ENCODE peak calls at places on chromosomes 6 and 20, in seven cellular contexts. N is transverse colon; F is HepG2; R is T-helper 17 cell; V is stomach; J is PC-3; M is CD8-positive, alpha-beta memory T cell. E is an unnamed sample.
A peak's percentile ranks its signal among the peaks of the same experiment; 100 is the strongest.

GRCh38 chr6:159788276-159788675 is 1.1 kb downstream of the TCP1 start:
- DNase-seq in F (no peak), N (no peak), J (no peak), M (peak; percentile 49), R (no peak), V (no peak), E (peak; percentile 60)

GRCh38 chr6:129100164-129100563 is 217.2 kb downstream of the LAMA2 start:
- DNase-seq in M (no peak), N (no peak), R (no peak), V (no peak), F (no peak), J (no peak), E (no peak)

GRCh38 chr6:54238407-54238806 is 69.8 kb upstream of the TINAG start:
- DNase-seq in N (no peak), R (no peak), M (no peak), V (no peak), F (no peak), J (peak; percentile 14), E (no peak)

GRCh38 chr6:138031850-138032249 is 75.4 kb downstream of the PERP start:
- DNase-seq in M (no peak), R (no peak), F (no peak), J (peak; percentile 27), V (no peak), N (no peak), E (no peak)

GRCh38 chr20:46350201-46350985 is 42.1 kb upstream of the CDH22 start:
- DNase-seq in F (no peak), J (peak; percentile 40), V (no peak), R (no peak), N (peak; percentile 37), M (no peak), E (no peak)

GRCh38 chr20:5400164-5400762 is 83.5 kb upstream of the PROKR2 start:
- DNase-seq in M (no peak), R (no peak), V (no peak), J (peak; percentile 37), F (peak; percentile 35), N (no peak), E (peak; percentile 52)

GRCh38 chr20:5980720-5981119 is 30.3 kb downstream of the MCM8 start:
- DNase-seq in R (no peak), M (no peak), F (no peak), N (no peak), V (no peak), J (no peak), E (no peak)

GRCh38 chr6:163513003-163513402 is 98.5 kb downstream of the QKI start:
- DNase-seq in M (no peak), V (no peak), R (no peak), N (no peak), F (no peak), J (no peak), E (no peak)

GRCh38 chr6:134739299-134740090 is 210.4 kb downstream of the ALDH8A1 start:
- DNase-seq in M (no peak), V (no peak), J (no peak), F (no peak), N (no peak), R (no peak), E (no peak)

GRCh38 chr6:156345700-156346099 is 431.5 kb upstream of the ARID1B start:
- DNase-seq in V (no peak), M (no peak), N (no peak), F (no peak), R (no peak), J (no peak), E (no peak)

DNA sequence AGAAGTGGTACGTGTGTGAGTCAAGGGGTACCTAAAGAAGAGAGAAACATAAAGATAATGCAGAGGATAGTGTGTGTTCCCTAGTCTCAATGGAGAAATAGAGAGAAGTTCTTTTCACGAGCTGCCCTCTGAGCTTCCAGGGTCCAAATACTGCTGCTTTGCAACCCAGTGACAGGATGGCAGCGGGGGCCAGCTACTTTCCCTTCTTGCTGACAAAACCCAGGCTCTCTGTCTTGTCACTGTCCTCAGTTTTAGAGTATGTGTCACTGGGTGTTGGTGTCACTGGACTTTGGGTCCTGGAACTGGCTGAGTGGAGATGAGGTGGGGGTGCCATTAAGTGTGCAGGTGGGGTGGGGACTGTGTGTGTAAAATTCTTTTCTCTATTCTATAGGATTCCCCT is 265.6 kb downstream of the CDC5L start:
- DNase-seq in F (no peak), M (no peak), J (no peak), R (no peak), V (no peak), N (no peak), E (no peak)
- H3K9me3 ChIP-seq in F (no peaks in the 10 kb centered on the region), M (no peaks in the 10 kb centered on the region), J (no peaks in the 10 kb centered on the region), R (no peaks in the 10 kb centered on the region), V (no peaks in the 10 kb centered on the region), N (no peaks in the 10 kb centered on the region), E (no peaks in the 10 kb centered on the region)

GRCh38 chr20:59737073-59737691 is 132.8 kb downstream of the PHACTR3 start:
- DNase-seq in V (no peak), F (no peak), R (no peak), J (no peak), N (no peak), M (no peak), E (no peak)
- H3K9me3 ChIP-seq in V (no peaks in the 10 kb centered on the region), F (no peaks in the 10 kb centered on the region), R (no peaks in the 10 kb centered on the region), J (no peaks in the 10 kb centered on the region), N (no peaks in the 10 kb centered on the region), M (no peaks in the 10 kb centered on the region), E (no peaks in the 10 kb centered on the region)

DNA sequence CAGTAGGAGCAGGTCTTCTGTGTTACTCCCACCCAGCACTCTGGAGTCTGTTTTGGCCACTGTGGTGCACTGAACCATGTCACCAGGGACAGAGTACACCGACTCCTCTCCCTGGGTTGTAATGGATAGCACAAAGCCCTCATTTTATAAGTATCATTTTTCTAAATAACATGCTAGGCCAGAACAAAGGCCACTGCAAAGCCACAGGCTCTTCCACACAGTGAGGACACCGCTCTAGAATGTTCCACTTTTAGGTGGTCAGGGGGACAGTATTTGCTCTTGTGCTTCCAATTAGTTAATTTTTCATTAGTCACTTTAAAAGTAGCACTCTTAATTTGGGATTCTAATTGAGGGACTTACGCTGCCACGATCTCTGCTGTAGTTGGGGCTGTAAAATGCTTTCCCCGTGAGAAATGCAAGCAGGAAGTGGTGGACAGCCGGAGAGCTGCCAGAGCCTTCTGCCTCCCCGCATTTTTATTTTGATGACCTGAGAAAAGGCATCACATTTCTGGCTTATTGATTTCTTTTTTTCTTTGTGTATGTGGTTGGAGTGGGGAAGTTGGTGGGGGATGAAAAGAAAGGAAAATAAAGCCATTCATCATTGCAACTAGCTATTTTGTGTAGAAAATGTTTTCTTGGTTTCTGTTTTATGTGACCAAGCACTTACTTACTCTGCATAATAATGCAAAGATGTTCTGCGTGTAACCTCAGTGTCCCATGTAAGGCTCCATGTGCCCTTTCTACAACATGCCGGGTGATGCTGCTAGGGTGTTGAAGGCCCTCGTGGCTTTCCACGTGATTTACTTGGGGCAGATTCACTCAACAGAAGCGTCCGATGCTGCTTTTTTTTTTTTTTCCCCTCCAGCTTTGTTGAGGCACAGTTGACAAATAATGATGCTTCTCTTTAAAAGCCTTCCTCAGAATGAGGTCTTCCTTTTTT is 195.9 kb downstream of the SASH1 start:
- DNase-seq in R (no peak), J (no peak), M (no peak), F (no peak), N (no peak), V (no peak), E (no peak)
- H3K9me3 ChIP-seq in R (no peaks in the 10 kb centered on the region), J (no peaks in the 10 kb centered on the region), M (no peaks in the 10 kb centered on the region), F (no peaks in the 10 kb centered on the region), N (no peaks in the 10 kb centered on the region), V (no peaks in the 10 kb centered on the region), E (no peaks in the 10 kb centered on the region)

GRCh38 chr6:37487891-37488290 is 11.8 kb downstream of the CCDC167 start:
- DNase-seq in M (peak; percentile 16), V (no peak), R (no peak), J (no peak), N (no peak), F (no peak), E (no peak)
- H3K9me3 ChIP-seq in M (no peaks in the 10 kb centered on the region), V (no peaks in the 10 kb centered on the region), R (no peaks in the 10 kb centered on the region), J (no peaks in the 10 kb centered on the region), N (no peaks in the 10 kb centered on the region), F (no peaks in the 10 kb centered on the region), E (no peaks in the 10 kb centered on the region)

DNA sequence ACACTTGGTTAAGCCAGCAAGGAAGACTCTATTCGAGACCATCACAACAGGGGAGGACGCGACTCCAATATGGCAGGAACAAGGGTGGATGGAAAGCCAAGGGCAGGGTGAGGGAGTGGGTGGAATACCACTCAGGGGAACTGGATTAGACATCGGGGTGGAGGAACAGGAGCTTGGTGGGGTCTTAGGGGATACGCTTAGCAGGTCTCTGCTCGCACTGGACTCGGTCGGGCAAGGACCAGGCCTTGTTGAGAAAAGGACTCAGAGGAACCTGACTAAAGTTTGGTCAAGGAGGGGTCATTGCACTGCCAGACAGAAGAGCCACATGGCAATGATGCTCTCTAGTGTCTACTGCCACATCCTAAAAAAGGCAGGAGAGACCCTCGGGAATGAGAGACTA is 10.5 kb downstream of the DUSP22 start:
- DNase-seq in J (no peak), R (no peak), V (no peak), F (no peak), M (no peak), N (no peak), E (no peak)
- H3K9me3 ChIP-seq in J (no peaks in the 10 kb centered on the region), R (no peaks in the 10 kb centered on the region), V (no peaks in the 10 kb centered on the region), F (no peaks in the 10 kb centered on the region), M (no peaks in the 10 kb centered on the region), N (no peaks in the 10 kb centered on the region), E (no peaks in the 10 kb centered on the region)

GRCh38 chr20:24863356-24863755 is 85.7 kb upstream of the CST7 start:
- DNase-seq in V (no peak), F (no peak), J (no peak), N (no peak), M (no peak), R (no peak), E (no peak)

GRCh38 chr20:24859539-24859938 is 89.5 kb upstream of the CST7 start:
- DNase-seq in J (no peak), F (no peak), M (no peak), N (no peak), R (no peak), V (no peak), E (no peak)

GRCh38 chr20:24862186-24862585 is 86.9 kb upstream of the CST7 start:
- DNase-seq in V (no peak), J (no peak), F (no peak), M (no peak), R (no peak), N (no peak), E (no peak)

GRCh38 chr20:24866008-24866407 is 83.1 kb upstream of the CST7 start:
- DNase-seq in M (no peak), F (no peak), J (no peak), R (no peak), N (no peak), V (no peak), E (no peak)

DNA sequence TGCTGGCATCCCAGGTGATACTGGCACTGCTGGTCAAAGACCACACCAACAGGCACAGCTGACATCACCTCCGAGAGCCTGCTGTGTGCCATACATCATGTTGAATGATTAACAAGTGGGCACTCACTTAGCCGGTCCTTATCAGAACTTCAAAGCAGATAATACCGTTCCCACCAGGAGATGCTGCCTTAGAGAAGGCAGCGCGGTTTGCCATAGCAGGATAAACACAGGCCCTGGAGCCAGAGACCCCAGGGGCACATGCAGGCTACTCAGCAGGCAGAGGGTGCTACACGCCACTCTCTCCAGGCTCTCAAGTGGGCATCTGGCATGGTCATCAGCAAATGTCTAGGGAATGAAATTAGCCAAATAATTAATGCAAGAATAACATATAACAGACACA is 86.5 kb upstream of the CST7 start:
- DNase-seq in J (no peak), M (no peak), F (no peak), V (no peak), R (no peak), N (no peak), E (no peak)
- H3K9me3 ChIP-seq in J (no peaks in the 10 kb centered on the region), M (no peaks in the 10 kb centered on the region), F (peaks cover 26% of the 10 kb centered on the region), V (peaks cover 22% of the 10 kb centered on the region), R (no peaks in the 10 kb centered on the region), N (peaks cover 6% of the 10 kb centered on the region), E (peaks cover 60% of the 10 kb centered on the region)

E was measured in DND-41.